ENCODE peak calls at places on chromosomes 3 and 15, in seven cellular contexts. F is IMR-90, P is transverse colon, B is spleen, T is A549, R is testis, Q is body of pancreas. X is an unnamed sample.

GRCh38 chr3:13026534-13026933 is 46.7 kb downstream of the IQSEC1 start:
- DNase-seq in F (no peak), P (no peak), B (no peak), T (no peak), R (no peak), Q (no peak), X (no peak)

GRCh38 chr3:36944641-36945270 is at the start of gene TRANK1:
- DNase-seq in F (peak; percentile 34), P (peak; percentile 71), B (peak; percentile 93), T (peak; percentile 47), R (peak; percentile 81), Q (peak; percentile 21), X (peak; percentile 83)

GRCh38 chr3:124570232-124570631 is 160.0 kb upstream of the UMPS start:
- DNase-seq in F (no peak), P (no peak), B (no peak), T (no peak), R (no peak), Q (no peak), X (no peak)

GRCh38 chr15:42072141-42072685 is 22.1 kb downstream of the PLA2G4D start:
- DNase-seq in F (no peak), P (no peak), B (no peak), T (no peak), R (peak; percentile 8), Q (no peak), X (no peak)

GRCh38 chr3:186054481-186055399 is 54.1 kb downstream of the ETV5 start:
- DNase-seq in F (no peak), P (no peak), B (no peak), T (no peak), R (no peak), Q (no peak), X (no peak)

GRCh38 chr3:96706517-96706916 is 107.9 kb upstream of the EPHA6 start:
- DNase-seq in F (no peak), P (no peak), B (no peak), T (no peak), R (no peak), Q (no peak), X (no peak)

GRCh38 chr3:11808231-11808630 is 38.5 kb downstream of the TAMM41 start:
- DNase-seq in F (peak; percentile 29), P (peak; percentile 9), B (no peak), T (no peak), R (no peak), Q (no peak), X (no peak)

GRCh38 chr15:76954744-76955143 is 23.2 kb downstream of the RCN2 start:
- DNase-seq in F (peak; percentile 13), P (no peak), B (no peak), T (no peak), R (no peak), Q (no peak), X (no peak)

GRCh38 chr15:77907824-77908751 is 169.4 kb downstream of the TBC1D2B start:
- DNase-seq in F (peak; percentile 18), P (peak; percentile 84), B (peak; percentile 79), T (no peak), R (peak; percentile 77), Q (peak; percentile 63), X (peak; percentile 71)

GRCh38 chr15:39704684-39705083 is 78.0 kb downstream of the FSIP1 start:
- DNase-seq in F (peak; percentile 31), P (no peak), B (no peak), T (peak; percentile 29), R (no peak), Q (no peak), X (no peak)

GRCh38 chr3:13111874-13112520 is 38.8 kb upstream of the IQSEC1 start:
- DNase-seq in F (no peak), P (peak; percentile 40), B (peak; percentile 69), T (no peak), R (peak; percentile 66), Q (peak; percentile 64), X (peak; percentile 95)

GRCh38 chr3:129604223-129604941 is 2.1 kb downstream of the PLXND1 start:
- DNase-seq in F (no peak), P (no peak), B (no peak), T (no peak), R (no peak), Q (no peak), X (no peak)

GRCh38 chr3:71066849-71067261 is 516.7 kb downstream of the FOXP1 start:
- DNase-seq in F (peak; percentile 65), P (no peak), B (no peak), T (no peak), R (no peak), Q (no peak), X (no peak)

GRCh38 chr3:120795017-120795648 is 52.6 kb downstream of the GTF2E1 start:
- DNase-seq in F (peak; percentile 82), P (peak; percentile 80), B (peak; percentile 86), T (peak; percentile 75), R (peak; percentile 92), Q (peak; percentile 84), X (peak; percentile 81)

GRCh38 chr3:72957303-72957702 is 39.3 kb upstream of the PPP4R2 start:
- DNase-seq in F (no peak), P (no peak), B (no peak), T (no peak), R (peak; percentile 85), Q (peak; percentile 45), X (peak; percentile 66)

GRCh38 chr15:48798319-48798718 is 12.6 kb downstream of the CEP152 start:
- DNase-seq in F (no peak), P (no peak), B (no peak), T (no peak), R (no peak), Q (no peak), X (no peak)

GRCh38 chr3:50411229-50411628 is 51.9 kb upstream of the TMEM115 start:
- DNase-seq in F (no peak), P (no peak), B (no peak), T (no peak), R (no peak), Q (no peak), X (no peak)

GRCh38 chr3:197956070-197956469 is 3.9 kb upstream of the LMLN start:
- DNase-seq in F (no peak), P (no peak), B (no peak), T (no peak), R (no peak), Q (no peak), X (no peak)

GRCh38 chr3:197951392-197951990 is 1.5 kb downstream of the RPL35A start:
- DNase-seq in F (no peak), P (no peak), B (no peak), T (no peak), R (no peak), Q (no peak), X (no peak)

GRCh38 chr3:197952440-197952839 is 2.5 kb downstream of the RPL35A start:
- DNase-seq in F (no peak), P (no peak), B (no peak), T (no peak), R (no peak), Q (no peak), X (no peak)

GRCh38 chr3:197953325-197953724 is 3.3 kb downstream of the RPL35A start:
- DNase-seq in F (no peak), P (no peak), B (no peak), T (no peak), R (no peak), Q (no peak), X (no peak)

GRCh38 chr3:197953881-197954280 is 3.9 kb downstream of the RPL35A start:
- DNase-seq in F (peak; percentile 25), P (no peak), B (no peak), T (no peak), R (no peak), Q (no peak), X (no peak)
- H3K4me3 ChIP-seq in F (no peak overlapping the region), P (no peak overlapping the region), B (no peak overlapping the region), T (no peak overlapping the region), R (no peak overlapping the region), Q (no peak overlapping the region), X (no peak overlapping the region)

GRCh38 chr3:126476976-126477330 is 1.3 kb upstream of the ZXDC start:
- DNase-seq in F (no peak), P (no peak), B (no peak), T (no peak), R (no peak), Q (no peak), X (peak; percentile 46)

GRCh38 chr3:126473292-126474168 is 2.2 kb downstream of the ZXDC start:
- DNase-seq in F (no peak), P (no peak), B (peak; percentile 72), T (no peak), R (no peak), Q (no peak), X (peak; percentile 26)

GRCh38 chr3:126474498-126475410 is 937 bp downstream of the ZXDC start:
- DNase-seq in F (peak; percentile 35), P (peak; percentile 45), B (peak; percentile 93), T (peak; percentile 57), R (peak; percentile 49), Q (peak; percentile 65), X (peak; percentile 71)

GRCh38 chr3:126476166-126476975 is 680 bp upstream of the ZXDC start:
- DNase-seq in F (peak; percentile 25), P (no peak), B (peak; percentile 96), T (peak; percentile 59), R (no peak), Q (peak; percentile 75), X (peak; percentile 82)

GRCh38 chr3:126475411-126476114 is at the start of gene ZXDC:
- DNase-seq in F (peak; percentile 91), P (peak; percentile 95), B (peak; percentile 99), T (peak; percentile 90), R (peak; percentile 94), Q (peak; percentile 96), X (peak; percentile 98)
- TF ChIP-seq CTCF in F (peak; percentile 51), P (no peak), B (no peak), T (peak; percentile 49), R (no peak), Q (peak; percentile 74), X (peak; percentile 47)

GRCh38 chr15:64460737-64461576 is 579 bp downstream of the ZNF609 start:
- DNase-seq in F (peak; percentile 81), P (peak; percentile 28), B (no peak), T (peak; percentile 81), R (peak; percentile 49), Q (peak; percentile 27), X (peak; percentile 29)
- TF ChIP-seq POLR2A in F (no peak), P (peak; percentile 53), B (peak; percentile 16), T (no peak), R (no peak), Q (peak; percentile 51), X (peak; percentile 72)

DNA sequence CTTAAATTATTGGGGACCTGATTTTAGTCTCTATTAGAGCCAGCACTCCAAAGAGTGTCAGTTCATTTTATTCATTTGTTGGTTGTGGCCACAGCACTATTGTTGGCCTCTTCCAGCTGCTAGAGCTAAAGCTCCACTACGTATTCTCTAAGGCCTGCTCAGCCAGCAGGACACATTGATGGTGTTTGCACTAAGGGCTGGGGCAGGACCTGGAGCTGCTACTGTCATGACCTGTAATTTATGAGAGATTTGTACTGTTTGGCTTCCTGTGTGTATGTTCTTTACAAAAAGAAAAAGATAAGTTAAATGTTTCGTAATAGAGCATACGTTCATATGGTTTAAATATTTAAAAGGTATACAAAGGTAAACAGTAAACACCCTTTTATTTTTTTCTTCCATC is 8.1 kb downstream of the GFM1 start:
- DNase-seq in F (no peak), P (no peak), B (no peak), T (peak; percentile 31), R (no peak), Q (no peak), X (no peak)
- H3K4me3 ChIP-seq in F (no peak overlapping the region), P (no peak overlapping the region), B (no peak overlapping the region), T (no peak overlapping the region), R (no peak overlapping the region), Q (no peak overlapping the region), X (no peak overlapping the region)

GRCh38 chr3:100891033-100891432 is 102.2 kb downstream of the ABI3BP start:
- DNase-seq in F (peak; percentile 82), P (no peak), B (no peak), T (peak; percentile 17), R (no peak), Q (no peak), X (no peak)
- TF ChIP-seq CTCF in F (peak; percentile 66), P (no peak), B (no peak), T (no peak), R (no peak), Q (peak; percentile 24), X (no peak)

X was measured in right lobe of liver.